ENCODE peak calls at places on chromosomes 5 and 9, in six cellular contexts. One of them, this sample, is unnamed.

GRCh38 chr5:112616812-112617547 is 120.7 kb upstream of the APC start:
- DNase-seq in lung microvascular endothelial cell: no peak
- DNase-seq in activated T-cell treated with anti-CD3 and anti-CD28 coated beads, Interleukin-2, amount 50 U/mL, for 1 hour: no peak
- DNase-seq in heart right ventricle: no peak
- DNase-seq in hepatocyte: no peak
- DNase-seq in GM12892: no peak
- DNase-seq in this sample: no peak

GRCh38 chr5:132383984-132384383 is 14.5 kb downstream of the SLC22A5 start:
- DNase-seq in lung microvascular endothelial cell: no peak
- DNase-seq in activated T-cell treated with anti-CD3 and anti-CD28 coated beads, Interleukin-2, amount 50 U/mL, for 1 hour: no peak
- DNase-seq in heart right ventricle: no peak
- DNase-seq in hepatocyte: no peak
- DNase-seq in GM12892: no peak
- DNase-seq in this sample: no peak

GRCh38 chr5:98909363-98909762 is 19.4 kb downstream of the CHD1 start:
- DNase-seq in lung microvascular endothelial cell: no peak
- DNase-seq in activated T-cell treated with anti-CD3 and anti-CD28 coated beads, Interleukin-2, amount 50 U/mL, for 1 hour: no peak
- DNase-seq in heart right ventricle: no peak
- DNase-seq in hepatocyte: no peak
- DNase-seq in GM12892: no peak
- DNase-seq in this sample: no peak

GRCh38 chr9:7246917-7247538 is 489.3 kb downstream of the KDM4C start:
- DNase-seq in lung microvascular endothelial cell: no peak
- DNase-seq in activated T-cell treated with anti-CD3 and anti-CD28 coated beads, Interleukin-2, amount 50 U/mL, for 1 hour: no peak
- DNase-seq in heart right ventricle: no peak
- DNase-seq in hepatocyte: no peak
- DNase-seq in GM12892: no peak
- DNase-seq in this sample: no peak

GRCh38 chr5:179241175-179241574 is 104.1 kb downstream of the ADAMTS2 start:
- DNase-seq in lung microvascular endothelial cell: no peak
- DNase-seq in activated T-cell treated with anti-CD3 and anti-CD28 coated beads, Interleukin-2, amount 50 U/mL, for 1 hour: no peak
- DNase-seq in heart right ventricle: no peak
- DNase-seq in hepatocyte: no peak
- DNase-seq in GM12892: no peak
- DNase-seq in this sample: no peak

GRCh38 chr9:129458663-129459549 is 162.0 kb downstream of the C9orf50 start:
- DNase-seq in lung microvascular endothelial cell: no peak
- DNase-seq in activated T-cell treated with anti-CD3 and anti-CD28 coated beads, Interleukin-2, amount 50 U/mL, for 1 hour: peak; percentile 55
- DNase-seq in heart right ventricle: peak; percentile 67
- DNase-seq in hepatocyte: peak; percentile 60
- DNase-seq in GM12892: no peak
- DNase-seq in this sample: no peak

GRCh38 chr5:39955156-39955555 is 530.4 kb upstream of the DAB2 start:
- DNase-seq in lung microvascular endothelial cell: no peak
- DNase-seq in activated T-cell treated with anti-CD3 and anti-CD28 coated beads, Interleukin-2, amount 50 U/mL, for 1 hour: no peak
- DNase-seq in heart right ventricle: no peak
- DNase-seq in hepatocyte: no peak
- DNase-seq in GM12892: no peak
- DNase-seq in this sample: no peak

GRCh38 chr5:73030531-73030930 is 74.7 kb downstream of the FCHO2 start:
- DNase-seq in lung microvascular endothelial cell: no peak
- DNase-seq in activated T-cell treated with anti-CD3 and anti-CD28 coated beads, Interleukin-2, amount 50 U/mL, for 1 hour: no peak
- DNase-seq in heart right ventricle: no peak
- DNase-seq in hepatocyte: no peak
- DNase-seq in GM12892: no peak
- DNase-seq in this sample: no peak

GRCh38 chr5:131389096-131389868 is 125.4 kb downstream of the CDC42SE2 start:
- DNase-seq in lung microvascular endothelial cell: no peak
- DNase-seq in activated T-cell treated with anti-CD3 and anti-CD28 coated beads, Interleukin-2, amount 50 U/mL, for 1 hour: no peak
- DNase-seq in heart right ventricle: no peak
- DNase-seq in hepatocyte: no peak
- DNase-seq in GM12892: no peak
- DNase-seq in this sample: no peak

GRCh38 chr5:179407191-179408175 is 62.2 kb upstream of the ADAMTS2 start:
- DNase-seq in lung microvascular endothelial cell: no peak
- DNase-seq in activated T-cell treated with anti-CD3 and anti-CD28 coated beads, Interleukin-2, amount 50 U/mL, for 1 hour: no peak
- DNase-seq in heart right ventricle: no peak
- DNase-seq in hepatocyte: peak; percentile 39
- DNase-seq in GM12892: no peak
- DNase-seq in this sample: no peak

GRCh38 chr9:133931059-133931458 is 61.1 kb downstream of the VAV2 start:
- DNase-seq in lung microvascular endothelial cell: no peak
- DNase-seq in activated T-cell treated with anti-CD3 and anti-CD28 coated beads, Interleukin-2, amount 50 U/mL, for 1 hour: no peak
- DNase-seq in heart right ventricle: no peak
- DNase-seq in hepatocyte: no peak
- DNase-seq in GM12892: no peak
- DNase-seq in this sample: no peak

GRCh38 chr5:147578228-147579024 is 68.6 kb upstream of the DPYSL3 start:
- DNase-seq in lung microvascular endothelial cell: peak; percentile 73
- DNase-seq in activated T-cell treated with anti-CD3 and anti-CD28 coated beads, Interleukin-2, amount 50 U/mL, for 1 hour: no peak
- DNase-seq in heart right ventricle: no peak
- DNase-seq in hepatocyte: peak; percentile 74
- DNase-seq in GM12892: no peak
- DNase-seq in this sample: no peak

GRCh38 chr5:96597441-96598020 is 64.6 kb upstream of the CAST start:
- DNase-seq in lung microvascular endothelial cell: peak; percentile 24
- DNase-seq in activated T-cell treated with anti-CD3 and anti-CD28 coated beads, Interleukin-2, amount 50 U/mL, for 1 hour: no peak
- DNase-seq in heart right ventricle: no peak
- DNase-seq in hepatocyte: no peak
- DNase-seq in GM12892: no peak
- DNase-seq in this sample: no peak

GRCh38 chr5:165630211-165630866 is 2124.9 kb downstream of the MAT2B start:
- DNase-seq in lung microvascular endothelial cell: peak; percentile 68
- DNase-seq in activated T-cell treated with anti-CD3 and anti-CD28 coated beads, Interleukin-2, amount 50 U/mL, for 1 hour: no peak
- DNase-seq in heart right ventricle: peak; percentile 40
- DNase-seq in hepatocyte: peak; percentile 84
- DNase-seq in GM12892: no peak
- DNase-seq in this sample: peak; percentile 20

GRCh38 chr5:178123987-178124925 is 6.6 kb upstream of the RMND5B start:
- DNase-seq in lung microvascular endothelial cell: no peak
- DNase-seq in activated T-cell treated with anti-CD3 and anti-CD28 coated beads, Interleukin-2, amount 50 U/mL, for 1 hour: no peak
- DNase-seq in heart right ventricle: no peak
- DNase-seq in hepatocyte: peak; percentile 40
- DNase-seq in GM12892: no peak
- DNase-seq in this sample: no peak

GRCh38 chr5:150443242-150444075 is 6.1 kb downstream of the RPS14 start:
- DNase-seq in lung microvascular endothelial cell: no peak
- DNase-seq in activated T-cell treated with anti-CD3 and anti-CD28 coated beads, Interleukin-2, amount 50 U/mL, for 1 hour: no peak
- DNase-seq in heart right ventricle: no peak
- DNase-seq in hepatocyte: no peak
- DNase-seq in GM12892: no peak
- DNase-seq in this sample: no peak

GRCh38 chr5:138903113-138903789 is 28.1 kb upstream of the LRRTM2 start:
- DNase-seq in lung microvascular endothelial cell: peak; percentile 91
- DNase-seq in activated T-cell treated with anti-CD3 and anti-CD28 coated beads, Interleukin-2, amount 50 U/mL, for 1 hour: no peak
- DNase-seq in heart right ventricle: peak; percentile 28
- DNase-seq in hepatocyte: no peak
- DNase-seq in GM12892: no peak
- DNase-seq in this sample: no peak

GRCh38 chr5:147504001-147504400 is 5.9 kb downstream of the DPYSL3 start:
- DNase-seq in lung microvascular endothelial cell: no peak
- DNase-seq in activated T-cell treated with anti-CD3 and anti-CD28 coated beads, Interleukin-2, amount 50 U/mL, for 1 hour: no peak
- DNase-seq in heart right ventricle: peak; percentile 59
- DNase-seq in hepatocyte: peak; percentile 32
- DNase-seq in GM12892: no peak
- DNase-seq in this sample: no peak

GRCh38 chr9:5449521-5450359 is 602 bp upstream of the CD274 start:
- DNase-seq in lung microvascular endothelial cell: no peak
- DNase-seq in activated T-cell treated with anti-CD3 and anti-CD28 coated beads, Interleukin-2, amount 50 U/mL, for 1 hour: no peak
- DNase-seq in heart right ventricle: no peak
- DNase-seq in hepatocyte: no peak
- DNase-seq in GM12892: no peak
- DNase-seq in this sample: no peak

GRCh38 chr9:92962303-92962649 is 15.0 kb downstream of the FGD3 start:
- DNase-seq in lung microvascular endothelial cell: no peak
- DNase-seq in activated T-cell treated with anti-CD3 and anti-CD28 coated beads, Interleukin-2, amount 50 U/mL, for 1 hour: peak; percentile 22
- DNase-seq in heart right ventricle: no peak
- DNase-seq in hepatocyte: no peak
- DNase-seq in GM12892: no peak
- DNase-seq in this sample: no peak